ENCODE peak calls at places on chromosomes 11 and 22, in six cellular contexts. One of them, this sample, is unnamed.

GRCh38 chr11:125380756-125381445 is 115.2 kb downstream of the FEZ1 start:
- DNase-seq in IMR-90: no peak
- DNase-seq in mesendoderm: no peak
- DNase-seq in H1: no peak
- DNase-seq in H9: no peak
- DNase-seq in trophoblast cell: no peak
- DNase-seq in this sample: no peak

GRCh38 chr11:15641191-15641810 is 526.6 kb downstream of the INSC start:
- DNase-seq in IMR-90: no peak
- DNase-seq in mesendoderm: no peak
- DNase-seq in H1: no peak
- DNase-seq in H9: no peak
- DNase-seq in trophoblast cell: no peak
- DNase-seq in this sample: no peak

GRCh38 chr11:63933459-63933858 is 5.3 kb upstream of the NAA40 start:
- DNase-seq in IMR-90: no peak
- DNase-seq in mesendoderm: no peak
- DNase-seq in H1: no peak
- DNase-seq in H9: no peak
- DNase-seq in trophoblast cell: no peak
- DNase-seq in this sample: no peak

GRCh38 chr11:40273192-40273732 is 1186.2 kb downstream of the LRRC4C start:
- DNase-seq in IMR-90: no peak
- DNase-seq in mesendoderm: no peak
- DNase-seq in H1: no peak
- DNase-seq in H9: no peak
- DNase-seq in trophoblast cell: no peak
- DNase-seq in this sample: no peak

GRCh38 chr22:43110444-43110926 is at the start of gene BIK:
- DNase-seq in IMR-90: no peak
- DNase-seq in mesendoderm: peak; percentile 62
- DNase-seq in H1: no peak
- DNase-seq in H9: peak; percentile 75
- DNase-seq in trophoblast cell: peak; percentile 51
- DNase-seq in this sample: peak; percentile 56

GRCh38 chr22:19823191-19823590 is 31.5 kb downstream of the GNB1L start:
- DNase-seq in IMR-90: no peak
- DNase-seq in mesendoderm: no peak
- DNase-seq in H1: peak; percentile 43
- DNase-seq in H9: no peak
- DNase-seq in trophoblast cell: no peak
- DNase-seq in this sample: no peak

GRCh38 chr11:46521947-46522681 is 71.7 kb downstream of the AMBRA1 start:
- DNase-seq in IMR-90: peak; percentile 79
- DNase-seq in mesendoderm: peak; percentile 59
- DNase-seq in H1: no peak
- DNase-seq in H9: no peak
- DNase-seq in trophoblast cell: no peak
- DNase-seq in this sample: no peak

GRCh38 chr11:108781921-108782320 is 117.1 kb downstream of the DDX10 start:
- DNase-seq in IMR-90: no peak
- DNase-seq in mesendoderm: no peak
- DNase-seq in H1: no peak
- DNase-seq in H9: no peak
- DNase-seq in trophoblast cell: no peak
- DNase-seq in this sample: no peak

GRCh38 chr22:36461665-36462474 is 19.6 kb downstream of the TXN2 start:
- DNase-seq in IMR-90: peak; percentile 94
- DNase-seq in mesendoderm: peak; percentile 99
- DNase-seq in H1: peak; percentile 61
- DNase-seq in H9: peak; percentile 81
- DNase-seq in trophoblast cell: peak; percentile 97
- DNase-seq in this sample: no peak

GRCh38 chr11:46272816-46273427 is 4.5 kb upstream of the CREB3L1 start:
- DNase-seq in IMR-90: peak; percentile 76
- DNase-seq in mesendoderm: no peak
- DNase-seq in H1: no peak
- DNase-seq in H9: no peak
- DNase-seq in trophoblast cell: no peak
- DNase-seq in this sample: no peak

GRCh38 chr11:91527380-91528030 is 697.1 kb upstream of the FAT3 start:
- DNase-seq in IMR-90: no peak
- DNase-seq in mesendoderm: peak; percentile 49
- DNase-seq in H1: no peak
- DNase-seq in H9: peak; percentile 38
- DNase-seq in trophoblast cell: no peak
- DNase-seq in this sample: no peak

GRCh38 chr11:123430736-123431356 is 777 bp downstream of the GRAMD1B start:
- DNase-seq in IMR-90: peak; percentile 51
- DNase-seq in mesendoderm: peak; percentile 87
- DNase-seq in H1: peak; percentile 76
- DNase-seq in H9: peak; percentile 66
- DNase-seq in trophoblast cell: peak; percentile 80
- DNase-seq in this sample: peak; percentile 24

GRCh38 chr22:30181459-30182353 is 64.9 kb downstream of the LIF start:
- DNase-seq in IMR-90: no peak
- DNase-seq in mesendoderm: no peak
- DNase-seq in H1: no peak
- DNase-seq in H9: no peak
- DNase-seq in trophoblast cell: no peak
- DNase-seq in this sample: no peak

GRCh38 chr11:127063191-127063590 is 62.6 kb upstream of the KIRREL3 start:
- DNase-seq in IMR-90: no peak
- DNase-seq in mesendoderm: no peak
- DNase-seq in H1: no peak
- DNase-seq in H9: no peak
- DNase-seq in trophoblast cell: no peak
- DNase-seq in this sample: no peak

GRCh38 chr11:72493426-72494108 is 59.2 kb upstream of the CLPB start:
- DNase-seq in IMR-90: no peak
- DNase-seq in mesendoderm: no peak
- DNase-seq in H1: no peak
- DNase-seq in H9: no peak
- DNase-seq in trophoblast cell: no peak
- DNase-seq in this sample: no peak

GRCh38 chr11:116232364-116232801 is 540.4 kb downstream of the BUD13 start:
- DNase-seq in IMR-90: no peak
- DNase-seq in mesendoderm: no peak
- DNase-seq in H1: no peak
- DNase-seq in H9: no peak
- DNase-seq in trophoblast cell: no peak
- DNase-seq in this sample: no peak

GRCh38 chr11:75066061-75066460 is 30.6 kb downstream of the OR2AT4 start:
- DNase-seq in IMR-90: peak; percentile 38
- DNase-seq in mesendoderm: no peak
- DNase-seq in H1: no peak
- DNase-seq in H9: no peak
- DNase-seq in trophoblast cell: no peak
- DNase-seq in this sample: no peak

GRCh38 chr11:47488674-47489394 is 39.9 kb upstream of the RAPSN start:
- DNase-seq in IMR-90: no peak
- DNase-seq in mesendoderm: no peak
- DNase-seq in H1: no peak
- DNase-seq in H9: no peak
- DNase-seq in trophoblast cell: no peak
- DNase-seq in this sample: no peak

GRCh38 chr22:46969491-46969890 is 207.0 kb downstream of the TBC1D22A start:
- DNase-seq in IMR-90: no peak
- DNase-seq in mesendoderm: no peak
- DNase-seq in H1: no peak
- DNase-seq in H9: no peak
- DNase-seq in trophoblast cell: no peak
- DNase-seq in this sample: no peak

DNA sequence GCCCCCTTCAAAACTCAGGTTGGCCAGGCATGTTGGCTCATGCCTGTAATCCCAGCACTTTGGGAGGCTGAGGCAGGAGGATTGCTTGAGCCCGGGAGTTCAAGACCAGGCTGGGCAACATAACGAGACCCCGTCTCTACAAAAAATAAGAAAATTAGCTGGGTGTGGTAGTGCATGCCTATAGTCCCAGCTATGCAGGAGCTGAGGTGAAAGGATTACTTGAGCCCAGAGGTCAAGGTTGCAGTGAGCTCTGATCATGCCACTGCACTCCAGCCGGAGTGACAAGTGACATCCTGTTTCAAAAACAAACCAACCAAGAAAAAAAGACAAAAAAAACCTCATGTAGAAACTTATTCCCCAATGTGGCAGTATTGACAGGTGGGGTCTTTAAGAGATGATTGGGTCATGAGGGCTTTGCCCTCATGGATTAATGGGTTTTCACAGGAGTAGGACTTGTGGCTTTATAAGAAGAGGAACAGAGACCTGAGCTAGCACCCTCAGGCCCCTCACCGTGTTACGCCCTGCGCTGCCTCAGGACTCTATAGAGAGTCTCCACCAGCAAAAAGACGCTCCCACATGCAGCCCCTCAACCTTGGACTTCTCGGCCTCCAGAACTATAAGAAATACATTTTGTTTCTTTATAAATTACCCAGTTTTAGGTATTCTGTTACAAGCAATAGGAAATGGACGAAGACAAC is 22.3 kb downstream of the LAYN start:
- DNase-seq in IMR-90: no peak
- DNase-seq in mesendoderm: no peak
- DNase-seq in H1: no peak
- DNase-seq in H9: no peak
- DNase-seq in trophoblast cell: no peak
- DNase-seq in this sample: no peak
- H3K4me2 ChIP-seq in IMR-90: no peak overlapping the region
- H3K4me2 ChIP-seq in mesendoderm: no peak overlapping the region
- H3K4me2 ChIP-seq in H1: no peak overlapping the region
- H3K4me2 ChIP-seq in H9: no peak overlapping the region
- H3K4me2 ChIP-seq in trophoblast cell: no peak overlapping the region
- H3K4me2 ChIP-seq in this sample: no peak overlapping the region

DNA sequence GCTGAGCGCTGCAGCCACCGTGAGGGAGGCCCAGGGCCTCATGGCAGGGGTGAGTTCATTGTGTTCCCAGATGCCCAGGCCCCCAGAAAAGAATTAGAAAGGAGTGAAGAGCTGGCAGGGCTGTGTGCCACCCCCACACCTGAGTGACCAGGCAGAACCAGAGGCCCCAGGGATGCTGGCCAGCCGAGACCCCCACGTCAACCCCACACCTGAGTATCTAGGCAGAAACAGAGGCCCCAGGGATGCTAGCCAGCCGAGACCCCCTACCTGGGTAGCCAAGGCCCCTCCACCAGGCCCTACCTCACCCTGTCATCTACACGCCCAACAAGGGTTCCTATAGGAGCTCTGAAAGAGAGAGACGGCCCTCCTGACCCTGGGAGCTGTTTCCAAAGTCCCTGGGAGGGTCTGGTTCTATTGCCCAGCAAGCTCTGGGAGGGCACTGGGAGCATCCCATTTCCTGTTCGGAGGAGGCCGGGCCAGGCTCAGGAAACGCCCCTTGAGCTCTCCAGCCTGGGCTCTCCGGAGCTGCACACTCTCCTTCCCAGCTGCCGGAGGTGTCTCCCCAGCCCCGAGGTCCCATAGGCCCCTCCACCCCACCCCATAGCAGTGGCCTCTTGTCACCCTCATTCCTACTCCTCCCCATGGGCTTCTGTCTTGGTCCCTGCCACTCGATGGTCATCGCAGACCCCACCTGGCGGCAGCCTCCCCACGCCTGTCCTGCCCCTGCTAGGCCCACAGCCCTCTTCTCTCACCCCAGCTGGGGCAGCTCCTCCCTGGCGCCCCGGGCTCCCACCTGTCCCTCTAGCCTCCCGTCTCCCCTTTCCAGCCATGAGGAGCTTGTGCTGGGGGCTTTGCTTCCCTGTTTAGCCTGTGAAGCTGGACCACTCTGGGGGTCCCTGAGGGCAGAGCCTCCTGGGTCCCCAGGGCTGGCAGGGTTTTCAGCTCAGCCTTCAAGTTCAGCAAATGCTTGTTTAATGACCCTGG is 2.6 kb downstream of the TSPAN32 start:
- DNase-seq in IMR-90: no peak
- DNase-seq in mesendoderm: no peak
- DNase-seq in H1: peak; percentile 43
- DNase-seq in H9: peak; percentile 31
- DNase-seq in trophoblast cell: no peak
- DNase-seq in this sample: no peak
- H3K4ac ChIP-seq in IMR-90: no peak overlapping the region
- H3K4ac ChIP-seq in mesendoderm: no peak overlapping the region
- H3K4ac ChIP-seq in H1: no peak overlapping the region
- H3K4ac ChIP-seq in H9: no peak overlapping the region
- H3K4ac ChIP-seq in trophoblast cell: no peak overlapping the region
- H3K4ac ChIP-seq in this sample: no peak overlapping the region

GRCh38 chr11:2992234-2992999 is at the start of gene NAP1L4:
- DNase-seq in IMR-90: peak; percentile 95
- DNase-seq in mesendoderm: peak; percentile 99
- DNase-seq in H1: peak; percentile 93
- DNase-seq in H9: peak; percentile 98
- DNase-seq in trophoblast cell: peak; percentile 99
- DNase-seq in this sample: peak; percentile 97
- H4K8ac ChIP-seq in IMR-90: peak within 1 kb of the TSS; percentile 42
- H4K8ac ChIP-seq in mesendoderm: no peak within 1 kb of the TSS
- H4K8ac ChIP-seq in H1: peak within 1 kb of the TSS; percentile 98
- H4K8ac ChIP-seq in H9: no peak within 1 kb of the TSS
- H4K8ac ChIP-seq in trophoblast cell: peak within 1 kb of the TSS; percentile 98
- H4K8ac ChIP-seq in this sample: peak within 1 kb of the TSS; percentile 23

GRCh38 chr22:32814289-32814865 is 12.9 kb downstream of the TIMP3 start:
- DNase-seq in IMR-90: no peak
- DNase-seq in mesendoderm: no peak
- DNase-seq in H1: no peak
- DNase-seq in H9: no peak
- DNase-seq in trophoblast cell: no peak
- DNase-seq in this sample: no peak

GRCh38 chr22:32809786-32810185 is 8.3 kb downstream of the TIMP3 start:
- DNase-seq in IMR-90: no peak
- DNase-seq in mesendoderm: no peak
- DNase-seq in H1: no peak
- DNase-seq in H9: no peak
- DNase-seq in trophoblast cell: no peak
- DNase-seq in this sample: no peak

GRCh38 chr22:32810241-32811133 is 9.0 kb downstream of the TIMP3 start:
- DNase-seq in IMR-90: peak; percentile 51
- DNase-seq in mesendoderm: peak; percentile 86
- DNase-seq in H1: no peak
- DNase-seq in H9: peak; percentile 52
- DNase-seq in trophoblast cell: peak; percentile 68
- DNase-seq in this sample: no peak

GRCh38 chr22:32815059-32815458 is 13.6 kb downstream of the TIMP3 start:
- DNase-seq in IMR-90: no peak
- DNase-seq in mesendoderm: no peak
- DNase-seq in H1: no peak
- DNase-seq in H9: no peak
- DNase-seq in trophoblast cell: no peak
- DNase-seq in this sample: no peak

GRCh38 chr22:32811788-32812187 is 10.3 kb downstream of the TIMP3 start:
- DNase-seq in IMR-90: no peak
- DNase-seq in mesendoderm: no peak
- DNase-seq in H1: no peak
- DNase-seq in H9: no peak
- DNase-seq in trophoblast cell: no peak
- DNase-seq in this sample: no peak
- H3K4me2 ChIP-seq in IMR-90: no peak overlapping the region
- H3K4me2 ChIP-seq in mesendoderm: no peak overlapping the region
- H3K4me2 ChIP-seq in H1: no peak overlapping the region
- H3K4me2 ChIP-seq in H9: no peak overlapping the region
- H3K4me2 ChIP-seq in trophoblast cell: no peak overlapping the region
- H3K4me2 ChIP-seq in this sample: no peak overlapping the region